ENCODE peak calls at places on chromosome 15, in four cellular contexts. One of them, this sample, is unnamed.

GRCh38 chr15:74983725-74984231 is 11.6 kb upstream of the SCAMP5 start:
- DNase-seq in upper lobe of right lung: no peak
- DNase-seq in left lung: no peak
- DNase-seq in uterus: no peak
- DNase-seq in this sample: no peak

GRCh38 chr15:74156678-74157411 is 16.7 kb upstream of the ISLR start:
- DNase-seq in upper lobe of right lung: no peak
- DNase-seq in left lung: no peak
- DNase-seq in uterus: no peak
- DNase-seq in this sample: no peak

GRCh38 chr15:94119215-94119815 is 112.0 kb upstream of the MCTP2 start:
- DNase-seq in upper lobe of right lung: no peak
- DNase-seq in left lung: no peak
- DNase-seq in uterus: peak; percentile 63
- DNase-seq in this sample: no peak

GRCh38 chr15:70192041-70192440 is 94.3 kb upstream of the TLE3 start:
- DNase-seq in upper lobe of right lung: no peak
- DNase-seq in left lung: no peak
- DNase-seq in uterus: no peak
- DNase-seq in this sample: no peak

GRCh38 chr15:80523746-80524145 is 119.6 kb downstream of the ARNT2 start:
- DNase-seq in upper lobe of right lung: no peak
- DNase-seq in left lung: no peak
- DNase-seq in uterus: no peak
- DNase-seq in this sample: no peak

GRCh38 chr15:85723960-85724945 is 70.5 kb downstream of the KLHL25 start:
- DNase-seq in upper lobe of right lung: no peak
- DNase-seq in left lung: no peak
- DNase-seq in uterus: no peak
- DNase-seq in this sample: no peak

GRCh38 chr15:74434260-74434915 is 630 bp upstream of the SEMA7A start:
- DNase-seq in upper lobe of right lung: no peak
- DNase-seq in left lung: no peak
- DNase-seq in uterus: no peak
- DNase-seq in this sample: no peak

GRCh38 chr15:36831915-36832310 is 252.5 kb downstream of the CDIN1 start:
- DNase-seq in upper lobe of right lung: no peak
- DNase-seq in left lung: no peak
- DNase-seq in uterus: no peak
- DNase-seq in this sample: no peak

GRCh38 chr15:63407612-63408011 is 26.0 kb upstream of the CA12 start:
- DNase-seq in upper lobe of right lung: no peak
- DNase-seq in left lung: no peak
- DNase-seq in uterus: no peak
- DNase-seq in this sample: peak; percentile 9

GRCh38 chr15:64930019-64930652 is 18.4 kb downstream of the ANKDD1A start:
- DNase-seq in upper lobe of right lung: no peak
- DNase-seq in left lung: no peak
- DNase-seq in uterus: peak; percentile 7
- DNase-seq in this sample: peak; percentile 47

GRCh38 chr15:64809649-64810498 is 15.6 kb downstream of the PIF1 start:
- DNase-seq in upper lobe of right lung: peak; percentile 86
- DNase-seq in left lung: peak; percentile 77
- DNase-seq in uterus: peak; percentile 85
- DNase-seq in this sample: peak; percentile 85

GRCh38 chr15:76354823-76355440 is 18.4 kb downstream of the ISL2 start:
- DNase-seq in upper lobe of right lung: no peak
- DNase-seq in left lung: no peak
- DNase-seq in uterus: no peak
- DNase-seq in this sample: no peak

GRCh38 chr15:100926258-100926657 is 7.1 kb downstream of the LRRK1 start:
- DNase-seq in upper lobe of right lung: no peak
- DNase-seq in left lung: no peak
- DNase-seq in uterus: no peak
- DNase-seq in this sample: peak; percentile 43

GRCh38 chr15:80251505-80252280 is at the start of gene CTXND1:
- DNase-seq in upper lobe of right lung: peak; percentile 66
- DNase-seq in left lung: no peak
- DNase-seq in uterus: no peak
- DNase-seq in this sample: peak; percentile 51

GRCh38 chr15:70249616-70250015 is 151.9 kb upstream of the TLE3 start:
- DNase-seq in upper lobe of right lung: no peak
- DNase-seq in left lung: no peak
- DNase-seq in uterus: no peak
- DNase-seq in this sample: no peak

GRCh38 chr15:89999676-90000174 is 1.4 kb upstream of the ZNF710 start:
- DNase-seq in upper lobe of right lung: peak; percentile 77
- DNase-seq in left lung: peak; percentile 58
- DNase-seq in uterus: peak; percentile 22
- DNase-seq in this sample: no peak

GRCh38 chr15:34079904-34080303 is 21.8 kb downstream of the EMC7 start:
- DNase-seq in upper lobe of right lung: no peak
- DNase-seq in left lung: no peak
- DNase-seq in uterus: no peak
- DNase-seq in this sample: no peak

GRCh38 chr15:77037475-77038209 is 33.3 kb downstream of the TSPAN3 start:
- DNase-seq in upper lobe of right lung: peak; percentile 63
- DNase-seq in left lung: no peak
- DNase-seq in uterus: peak; percentile 13
- DNase-seq in this sample: no peak

GRCh38 chr15:31305375-31305774 is 21.3 kb upstream of the KLF13 start:
- DNase-seq in upper lobe of right lung: peak; percentile 37
- DNase-seq in left lung: no peak
- DNase-seq in uterus: no peak
- DNase-seq in this sample: no peak

GRCh38 chr15:31308185-31308639 is 18.4 kb upstream of the KLF13 start:
- DNase-seq in upper lobe of right lung: no peak
- DNase-seq in left lung: no peak
- DNase-seq in uterus: no peak
- DNase-seq in this sample: peak; percentile 39

GRCh38 chr15:31307270-31308184 is 19.1 kb upstream of the KLF13 start:
- DNase-seq in upper lobe of right lung: no peak
- DNase-seq in left lung: no peak
- DNase-seq in uterus: no peak
- DNase-seq in this sample: no peak

GRCh38 chr15:31306036-31306425 is 20.6 kb upstream of the KLF13 start:
- DNase-seq in upper lobe of right lung: peak; percentile 40
- DNase-seq in left lung: no peak
- DNase-seq in uterus: no peak
- DNase-seq in this sample: peak; percentile 54

GRCh38 chr15:31306426-31307269 is 20.0 kb upstream of the KLF13 start:
- DNase-seq in upper lobe of right lung: peak; percentile 61
- DNase-seq in left lung: no peak
- DNase-seq in uterus: no peak
- DNase-seq in this sample: no peak
- H3K4me3 ChIP-seq in upper lobe of right lung: no peak overlapping the region
- H3K4me3 ChIP-seq in left lung: no peak overlapping the region
- H3K4me3 ChIP-seq in uterus: no peak overlapping the region
- H3K4me3 ChIP-seq in this sample: no peak overlapping the region

GRCh38 chr15:40448354-40448753 is 7.6 kb downstream of the BAHD1 start:
- DNase-seq in upper lobe of right lung: no peak
- DNase-seq in left lung: no peak
- DNase-seq in uterus: no peak
- DNase-seq in this sample: no peak
- H3K4me1 ChIP-seq in upper lobe of right lung: peaks cover 41% of the 10 kb centered on the region
- H3K4me1 ChIP-seq in left lung: peaks cover 5% of the 10 kb centered on the region
- H3K4me1 ChIP-seq in uterus: no peaks in the 10 kb centered on the region
- H3K4me1 ChIP-seq in this sample: no peaks in the 10 kb centered on the region

GRCh38 chr15:55630921-55631320 is 42.8 kb upstream of the PYGO1 start:
- DNase-seq in upper lobe of right lung: no peak
- DNase-seq in left lung: no peak
- DNase-seq in uterus: no peak
- DNase-seq in this sample: no peak

GRCh38 chr15:55632434-55632833 is 44.3 kb upstream of the PYGO1 start:
- DNase-seq in upper lobe of right lung: no peak
- DNase-seq in left lung: no peak
- DNase-seq in uterus: no peak
- DNase-seq in this sample: no peak

GRCh38 chr15:55633731-55634130 is 45.6 kb upstream of the PYGO1 start:
- DNase-seq in upper lobe of right lung: no peak
- DNase-seq in left lung: no peak
- DNase-seq in uterus: no peak
- DNase-seq in this sample: no peak

GRCh38 chr15:55628369-55628730 is 40.2 kb upstream of the PYGO1 start:
- DNase-seq in upper lobe of right lung: no peak
- DNase-seq in left lung: no peak
- DNase-seq in uterus: no peak
- DNase-seq in this sample: no peak

GRCh38 chr15:55627730-55628368 is 39.7 kb upstream of the PYGO1 start:
- DNase-seq in upper lobe of right lung: no peak
- DNase-seq in left lung: peak; percentile 75
- DNase-seq in uterus: no peak
- DNase-seq in this sample: no peak
- TF ChIP-seq CTCF in upper lobe of right lung: no peak
- TF ChIP-seq CTCF in left lung: no peak
- TF ChIP-seq CTCF in uterus: no peak
- TF ChIP-seq CTCF in this sample: no peak

DNA sequence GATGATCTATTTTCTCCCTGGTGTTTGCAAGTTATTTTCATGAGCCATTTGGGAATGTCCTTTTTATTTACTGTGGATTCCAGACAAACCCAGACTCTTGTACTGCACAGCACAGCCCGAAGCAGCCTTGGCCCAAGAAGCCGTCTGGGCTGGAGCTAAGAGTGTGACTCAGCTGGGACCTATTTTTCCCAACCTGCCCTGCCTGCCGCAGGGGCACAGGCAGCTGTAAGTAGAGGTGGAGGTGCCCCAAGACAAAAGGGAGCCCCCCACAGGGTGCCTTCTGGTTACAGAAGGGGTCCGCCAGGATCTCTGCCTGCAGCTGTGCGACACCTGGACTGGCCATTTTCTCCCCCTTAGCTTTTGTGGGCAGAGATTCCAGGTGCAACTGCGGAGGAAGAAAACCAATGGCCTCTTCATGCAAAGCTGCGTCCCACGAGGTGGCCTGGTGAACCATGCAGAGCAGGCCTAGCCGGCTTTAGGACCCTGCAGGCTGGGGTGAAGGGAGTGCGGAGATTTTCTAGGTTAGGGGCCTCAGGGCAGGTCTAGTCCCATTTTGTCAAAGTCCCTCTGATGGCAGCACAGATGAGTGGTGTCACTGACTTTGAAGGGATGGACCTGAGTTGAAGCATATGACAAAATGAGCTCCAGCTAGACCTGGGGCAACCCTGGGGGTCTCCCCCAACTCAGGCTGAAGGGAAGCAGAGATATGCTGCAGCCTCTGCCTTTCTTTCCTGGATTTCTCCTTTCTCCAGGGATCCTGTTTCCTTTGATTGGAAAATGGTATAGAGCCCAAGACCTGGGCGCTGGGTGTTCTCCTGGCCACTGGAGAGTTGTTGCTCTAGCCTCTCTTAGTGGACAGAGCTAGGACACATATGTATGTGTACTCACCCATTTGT is 131.2 kb downstream of the KLF13 start:
- DNase-seq in upper lobe of right lung: peak; percentile 56
- DNase-seq in left lung: no peak
- DNase-seq in uterus: no peak
- DNase-seq in this sample: peak; percentile 68
- H3K4me3 ChIP-seq in upper lobe of right lung: no peak overlapping the region
- H3K4me3 ChIP-seq in left lung: no peak overlapping the region
- H3K4me3 ChIP-seq in uterus: no peak overlapping the region
- H3K4me3 ChIP-seq in this sample: no peak overlapping the region

GRCh38 chr15:41932511-41932910 is 38.7 kb upstream of the SPTBN5 start:
- DNase-seq in upper lobe of right lung: peak; percentile 47
- DNase-seq in left lung: no peak
- DNase-seq in uterus: no peak
- DNase-seq in this sample: no peak

GRCh38 chr15:41928637-41929620 is 35.1 kb upstream of the SPTBN5 start:
- DNase-seq in upper lobe of right lung: peak; percentile 73
- DNase-seq in left lung: no peak
- DNase-seq in uterus: no peak
- DNase-seq in this sample: no peak

GRCh38 chr15:41932101-41932500 is 38.2 kb upstream of the SPTBN5 start:
- DNase-seq in upper lobe of right lung: peak; percentile 45
- DNase-seq in left lung: no peak
- DNase-seq in uterus: no peak
- DNase-seq in this sample: no peak

GRCh38 chr15:41930867-41931222 is 37.0 kb upstream of the SPTBN5 start:
- DNase-seq in upper lobe of right lung: no peak
- DNase-seq in left lung: no peak
- DNase-seq in uterus: no peak
- DNase-seq in this sample: no peak

DNA sequence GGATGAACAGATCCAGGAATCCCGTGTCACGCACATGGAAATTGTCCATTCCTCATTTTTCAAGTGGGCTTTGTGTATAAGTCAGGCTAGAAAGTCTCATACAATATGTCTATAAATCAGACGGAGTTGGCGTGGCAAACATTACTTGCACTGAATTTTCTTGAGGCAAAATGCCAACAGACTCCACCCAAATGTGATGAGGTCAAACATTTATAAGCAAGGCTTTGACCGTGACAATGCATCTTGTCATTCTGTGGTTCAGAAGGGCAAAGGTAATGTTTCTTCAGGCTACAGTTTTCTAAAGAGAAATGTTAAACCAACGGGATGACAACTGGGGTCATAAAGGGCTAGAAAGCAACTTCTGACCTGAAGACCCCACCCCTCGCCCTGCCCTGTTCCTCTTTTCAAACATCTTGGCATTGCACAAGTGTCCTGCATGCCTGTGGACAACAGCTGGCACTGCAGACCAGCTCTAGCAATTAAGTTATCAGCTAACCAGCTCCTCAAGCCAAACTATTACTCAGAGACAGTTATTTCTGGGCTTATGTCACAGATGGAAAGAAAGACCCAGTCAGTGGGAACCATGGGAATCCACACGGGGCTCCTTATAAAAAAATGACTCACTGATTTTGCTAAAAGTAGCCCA is 36.5 kb upstream of the SPTBN5 start:
- DNase-seq in upper lobe of right lung: peak; percentile 63
- DNase-seq in left lung: peak; percentile 70
- DNase-seq in uterus: no peak
- DNase-seq in this sample: peak; percentile 88
- H3K4me1 ChIP-seq in upper lobe of right lung: peaks cover 87% of the 10 kb centered on the region
- H3K4me1 ChIP-seq in left lung: peaks cover 57% of the 10 kb centered on the region
- H3K4me1 ChIP-seq in uterus: no peaks in the 10 kb centered on the region
- H3K4me1 ChIP-seq in this sample: peaks cover 35% of the 10 kb centered on the region

GRCh38 chr15:49229922-49230321 is 59.9 kb downstream of the GALK2 start:
- DNase-seq in upper lobe of right lung: no peak
- DNase-seq in left lung: no peak
- DNase-seq in uterus: no peak
- DNase-seq in this sample: no peak

GRCh38 chr15:49227602-49228001 is 57.6 kb downstream of the GALK2 start:
- DNase-seq in upper lobe of right lung: no peak
- DNase-seq in left lung: no peak
- DNase-seq in uterus: no peak
- DNase-seq in this sample: no peak

GRCh38 chr15:49223536-49224274 is 53.7 kb downstream of the GALK2 start:
- DNase-seq in upper lobe of right lung: no peak
- DNase-seq in left lung: no peak
- DNase-seq in uterus: no peak
- DNase-seq in this sample: no peak

GRCh38 chr15:49225572-49226281 is 55.7 kb downstream of the GALK2 start:
- DNase-seq in upper lobe of right lung: no peak
- DNase-seq in left lung: no peak
- DNase-seq in uterus: no peak
- DNase-seq in this sample: no peak
- TF ChIP-seq CTCF in upper lobe of right lung: no peak
- TF ChIP-seq CTCF in left lung: no peak
- TF ChIP-seq CTCF in uterus: no peak
- TF ChIP-seq CTCF in this sample: no peak

GRCh38 chr15:66702770-66703539 is 919 bp downstream of the SMAD6 start:
- DNase-seq in upper lobe of right lung: peak; percentile 74
- DNase-seq in left lung: no peak
- DNase-seq in uterus: no peak
- DNase-seq in this sample: no peak
- H3K4me3 ChIP-seq in upper lobe of right lung: peak overlapping the region; percentile 60
- H3K4me3 ChIP-seq in left lung: peak overlapping the region; percentile 82
- H3K4me3 ChIP-seq in uterus: peak overlapping the region; percentile 66
- H3K4me3 ChIP-seq in this sample: peak overlapping the region; percentile 88

This sample was measured in ascending aorta.